ENCODE peak calls at places on chromosomes 11 and 22, in seven cellular contexts. One of them, this sample, is unnamed.

GRCh38 chr11:63745304-63746170 is 23.0 kb downstream of the ZFTA start:
- DNase-seq in AG10803: no peak
- DNase-seq in prostate gland: no peak
- DNase-seq in Panc1: no peak
- DNase-seq in body of pancreas: no peak
- DNase-seq in CD8-positive, alpha-beta T cell: no peak
- DNase-seq in pancreas: no peak
- DNase-seq in this sample: no peak

GRCh38 chr11:67507242-67507890 is 596 bp downstream of the CDK2AP2 start:
- DNase-seq in CD8-positive, alpha-beta T cell: no peak
- DNase-seq in prostate gland: peak; percentile 63
- DNase-seq in AG10803: peak; percentile 64
- DNase-seq in body of pancreas: peak; percentile 85
- DNase-seq in pancreas: no peak
- DNase-seq in Panc1: no peak
- DNase-seq in this sample: peak; percentile 31

GRCh38 chr11:123145661-123146060 is 49.4 kb downstream of the CLMP start:
- DNase-seq in CD8-positive, alpha-beta T cell: no peak
- DNase-seq in body of pancreas: peak; percentile 12
- DNase-seq in AG10803: no peak
- DNase-seq in pancreas: peak; percentile 29
- DNase-seq in Panc1: no peak
- DNase-seq in prostate gland: no peak
- DNase-seq in this sample: no peak

GRCh38 chr11:27795955-27796861 is 96.0 kb upstream of the BDNF start:
- DNase-seq in pancreas: no peak
- DNase-seq in CD8-positive, alpha-beta T cell: no peak
- DNase-seq in Panc1: no peak
- DNase-seq in prostate gland: no peak
- DNase-seq in body of pancreas: no peak
- DNase-seq in AG10803: no peak
- DNase-seq in this sample: no peak

GRCh38 chr11:76628408-76628947 is 42.1 kb downstream of the LRRC32 start:
- DNase-seq in AG10803: no peak
- DNase-seq in body of pancreas: no peak
- DNase-seq in Panc1: no peak
- DNase-seq in prostate gland: no peak
- DNase-seq in CD8-positive, alpha-beta T cell: no peak
- DNase-seq in pancreas: no peak
- DNase-seq in this sample: no peak

GRCh38 chr11:44008698-44009097 is 39.1 kb upstream of the ACCSL start:
- DNase-seq in CD8-positive, alpha-beta T cell: no peak
- DNase-seq in Panc1: no peak
- DNase-seq in prostate gland: no peak
- DNase-seq in pancreas: no peak
- DNase-seq in AG10803: no peak
- DNase-seq in body of pancreas: no peak
- DNase-seq in this sample: no peak

GRCh38 chr11:119218141-119218878 is 12.2 kb downstream of the CBL start:
- DNase-seq in AG10803: peak; percentile 91
- DNase-seq in CD8-positive, alpha-beta T cell: no peak
- DNase-seq in pancreas: no peak
- DNase-seq in Panc1: peak; percentile 94
- DNase-seq in prostate gland: no peak
- DNase-seq in body of pancreas: no peak
- DNase-seq in this sample: no peak

GRCh38 chr11:125939081-125939521 is 6.7 kb upstream of the VSIG10L2 start:
- DNase-seq in Panc1: no peak
- DNase-seq in pancreas: no peak
- DNase-seq in AG10803: no peak
- DNase-seq in prostate gland: no peak
- DNase-seq in body of pancreas: no peak
- DNase-seq in CD8-positive, alpha-beta T cell: no peak
- DNase-seq in this sample: no peak

GRCh38 chr11:69122642-69123431 is 32.9 kb upstream of the SMIM38 start:
- DNase-seq in AG10803: peak; percentile 67
- DNase-seq in Panc1: peak; percentile 64
- DNase-seq in CD8-positive, alpha-beta T cell: no peak
- DNase-seq in pancreas: peak; percentile 87
- DNase-seq in body of pancreas: peak; percentile 84
- DNase-seq in prostate gland: peak; percentile 91
- DNase-seq in this sample: no peak

GRCh38 chr11:86741489-86742435 is 58.6 kb upstream of the PRSS23 start:
- DNase-seq in body of pancreas: no peak
- DNase-seq in Panc1: peak; percentile 89
- DNase-seq in CD8-positive, alpha-beta T cell: no peak
- DNase-seq in prostate gland: no peak
- DNase-seq in AG10803: peak; percentile 77
- DNase-seq in pancreas: no peak
- DNase-seq in this sample: no peak

GRCh38 chr11:29448246-29448877 is 568.5 kb downstream of the KCNA4 start:
- DNase-seq in AG10803: peak; percentile 52
- DNase-seq in prostate gland: no peak
- DNase-seq in Panc1: no peak
- DNase-seq in body of pancreas: peak; percentile 9
- DNase-seq in pancreas: no peak
- DNase-seq in CD8-positive, alpha-beta T cell: no peak
- DNase-seq in this sample: no peak

GRCh38 chr11:121429556-121429955 is 22.6 kb upstream of the SORL1 start:
- DNase-seq in body of pancreas: no peak
- DNase-seq in Panc1: no peak
- DNase-seq in prostate gland: no peak
- DNase-seq in CD8-positive, alpha-beta T cell: no peak
- DNase-seq in AG10803: no peak
- DNase-seq in pancreas: no peak
- DNase-seq in this sample: no peak

GRCh38 chr11:121431820-121432526 is 20.1 kb upstream of the SORL1 start:
- DNase-seq in prostate gland: no peak
- DNase-seq in Panc1: no peak
- DNase-seq in pancreas: no peak
- DNase-seq in AG10803: no peak
- DNase-seq in CD8-positive, alpha-beta T cell: no peak
- DNase-seq in body of pancreas: no peak
- DNase-seq in this sample: no peak

GRCh38 chr11:121422675-121423074 is 29.4 kb upstream of the SORL1 start:
- DNase-seq in prostate gland: no peak
- DNase-seq in Panc1: no peak
- DNase-seq in AG10803: no peak
- DNase-seq in body of pancreas: no peak
- DNase-seq in CD8-positive, alpha-beta T cell: no peak
- DNase-seq in pancreas: no peak
- DNase-seq in this sample: no peak

GRCh38 chr11:121425818-121426217 is 26.3 kb upstream of the SORL1 start:
- DNase-seq in CD8-positive, alpha-beta T cell: no peak
- DNase-seq in prostate gland: no peak
- DNase-seq in Panc1: no peak
- DNase-seq in pancreas: no peak
- DNase-seq in AG10803: no peak
- DNase-seq in body of pancreas: no peak
- DNase-seq in this sample: no peak

DNA sequence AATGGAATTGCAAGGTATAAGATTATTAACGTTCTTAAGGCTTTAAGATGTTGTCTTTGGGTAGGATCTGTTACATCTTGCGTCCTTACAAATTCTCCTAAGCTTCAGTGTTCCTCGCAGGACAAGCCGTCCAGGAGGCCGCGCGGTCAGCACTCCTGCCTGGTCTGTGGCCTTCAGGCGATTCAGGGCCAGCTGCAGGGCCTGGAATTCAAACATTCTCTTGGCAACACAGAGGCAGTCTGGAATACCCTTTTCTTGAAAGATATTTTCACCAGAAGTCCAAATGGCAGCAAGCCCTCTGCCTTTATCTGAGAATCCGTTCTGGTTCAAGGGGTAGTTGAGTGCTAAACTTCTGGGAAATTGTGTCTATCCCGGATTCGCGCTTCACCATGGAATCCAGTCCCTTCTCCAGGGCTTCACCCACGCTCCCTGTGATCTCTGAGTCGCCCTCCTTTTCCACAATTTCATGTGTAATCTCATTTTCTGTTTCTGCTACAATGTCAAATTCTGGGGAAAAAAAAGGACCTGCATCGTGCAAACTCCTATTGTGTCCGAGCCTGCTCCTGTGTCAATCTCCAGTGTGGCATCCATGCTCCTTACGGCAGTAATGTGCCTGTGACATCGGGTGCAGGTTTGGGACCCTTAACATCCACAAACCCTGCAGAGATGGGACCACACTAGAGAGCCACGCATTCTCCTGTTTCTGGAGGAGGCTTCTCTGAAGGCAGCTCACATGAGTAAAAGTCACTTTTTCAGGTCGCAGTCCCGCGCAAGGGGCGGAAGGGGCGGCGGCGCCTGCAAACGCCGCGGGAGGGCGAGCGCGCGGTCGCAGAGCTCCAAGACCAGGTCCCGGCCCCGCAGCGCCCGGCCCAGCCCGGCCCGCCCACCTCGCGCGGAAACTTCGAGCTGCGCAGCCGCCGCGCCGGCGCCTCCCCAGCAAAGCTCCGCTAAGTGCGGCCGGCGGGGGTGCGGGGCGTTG is 25.3 kb upstream of the SORL1 start:
- DNase-seq in prostate gland: no peak
- DNase-seq in body of pancreas: peak; percentile 45
- DNase-seq in CD8-positive, alpha-beta T cell: no peak
- DNase-seq in pancreas: peak; percentile 15
- DNase-seq in Panc1: no peak
- DNase-seq in AG10803: no peak
- DNase-seq in this sample: peak; percentile 54
- TF ChIP-seq CTCF in prostate gland: peak; percentile 21
- TF ChIP-seq CTCF in body of pancreas: peak; percentile 15
- TF ChIP-seq CTCF in CD8-positive, alpha-beta T cell: peak; percentile 11
- TF ChIP-seq CTCF in pancreas: no peak
- TF ChIP-seq CTCF in Panc1: no peak
- TF ChIP-seq CTCF in AG10803: no peak
- TF ChIP-seq CTCF in this sample: no peak

GRCh38 chr11:20873054-20873453 is 203.7 kb downstream of the NELL1 start:
- DNase-seq in prostate gland: peak; percentile 24
- DNase-seq in AG10803: no peak
- DNase-seq in Panc1: no peak
- DNase-seq in body of pancreas: peak; percentile 16
- DNase-seq in CD8-positive, alpha-beta T cell: no peak
- DNase-seq in pancreas: peak; percentile 16
- DNase-seq in this sample: no peak
- TF ChIP-seq CTCF in prostate gland: no peak
- TF ChIP-seq CTCF in AG10803: no peak
- TF ChIP-seq CTCF in Panc1: peak; percentile 56
- TF ChIP-seq CTCF in body of pancreas: no peak
- TF ChIP-seq CTCF in CD8-positive, alpha-beta T cell: no peak
- TF ChIP-seq CTCF in pancreas: no peak
- TF ChIP-seq CTCF in this sample: no peak

GRCh38 chr11:6351782-6352181 is 31.5 kb upstream of the CAVIN3 start:
- DNase-seq in pancreas: no peak
- DNase-seq in body of pancreas: no peak
- DNase-seq in CD8-positive, alpha-beta T cell: no peak
- DNase-seq in prostate gland: no peak
- DNase-seq in AG10803: no peak
- DNase-seq in Panc1: no peak
- DNase-seq in this sample: no peak

GRCh38 chr11:6356503-6356902 is 33.8 kb upstream of the SMPD1 start:
- DNase-seq in AG10803: no peak
- DNase-seq in prostate gland: no peak
- DNase-seq in CD8-positive, alpha-beta T cell: no peak
- DNase-seq in body of pancreas: peak; percentile 42
- DNase-seq in Panc1: no peak
- DNase-seq in pancreas: no peak
- DNase-seq in this sample: no peak

GRCh38 chr11:6353367-6353987 is 33.2 kb upstream of the CAVIN3 start:
- DNase-seq in body of pancreas: peak; percentile 89
- DNase-seq in AG10803: peak; percentile 31
- DNase-seq in CD8-positive, alpha-beta T cell: peak; percentile 26
- DNase-seq in Panc1: peak; percentile 55
- DNase-seq in pancreas: peak; percentile 73
- DNase-seq in prostate gland: peak; percentile 22
- DNase-seq in this sample: peak; percentile 36

GRCh38 chr11:6357222-6357621 is 33.1 kb upstream of the SMPD1 start:
- DNase-seq in prostate gland: no peak
- DNase-seq in Panc1: no peak
- DNase-seq in CD8-positive, alpha-beta T cell: no peak
- DNase-seq in pancreas: no peak
- DNase-seq in body of pancreas: peak; percentile 35
- DNase-seq in AG10803: peak; percentile 80
- DNase-seq in this sample: no peak

DNA sequence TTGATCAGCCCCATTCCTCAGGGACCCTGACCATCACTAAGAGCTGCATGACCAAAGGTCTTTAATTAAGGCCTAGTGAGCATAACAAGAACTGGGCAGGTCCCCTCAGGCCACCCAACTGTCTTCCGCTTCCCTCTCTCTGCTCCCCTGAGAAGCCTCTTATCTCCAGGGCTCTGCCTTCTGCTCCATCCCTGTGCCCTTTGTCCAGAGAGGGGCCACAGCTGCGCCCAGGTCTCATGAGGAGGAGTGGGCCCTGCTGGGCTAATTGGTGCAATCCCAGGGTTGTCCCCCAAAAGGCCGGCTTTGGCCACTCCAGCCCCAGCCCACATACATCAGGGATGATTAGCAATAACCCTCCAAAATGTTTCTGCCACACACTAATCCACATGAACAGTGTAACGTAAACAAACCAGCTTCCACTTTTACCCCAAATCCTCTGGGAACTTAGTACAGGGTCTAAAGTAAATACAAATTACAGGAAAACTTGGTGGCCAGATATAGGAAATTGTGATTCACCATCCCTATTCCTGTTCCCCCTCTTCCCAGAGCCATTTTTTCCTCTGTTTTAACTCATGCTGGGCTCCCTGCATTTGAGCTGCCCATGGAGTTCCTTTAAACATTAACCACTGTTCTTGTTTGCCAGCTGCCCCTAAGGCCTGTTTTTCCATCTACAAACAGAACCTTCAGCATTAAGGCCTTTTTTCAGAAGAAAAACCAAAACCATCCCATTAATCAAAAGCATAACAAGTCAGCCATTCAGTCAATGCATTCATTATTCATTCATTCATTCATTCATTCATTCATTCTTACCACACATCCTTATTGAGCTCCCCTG is 34.6 kb upstream of the CAVIN3 start:
- DNase-seq in Panc1: no peak
- DNase-seq in pancreas: no peak
- DNase-seq in AG10803: no peak
- DNase-seq in body of pancreas: peak; percentile 44
- DNase-seq in CD8-positive, alpha-beta T cell: no peak
- DNase-seq in prostate gland: no peak
- DNase-seq in this sample: no peak
- TF ChIP-seq CTCF in Panc1: no peak
- TF ChIP-seq CTCF in pancreas: no peak
- TF ChIP-seq CTCF in AG10803: no peak
- TF ChIP-seq CTCF in body of pancreas: no peak
- TF ChIP-seq CTCF in CD8-positive, alpha-beta T cell: no peak
- TF ChIP-seq CTCF in prostate gland: no peak
- TF ChIP-seq CTCF in this sample: no peak

DNA sequence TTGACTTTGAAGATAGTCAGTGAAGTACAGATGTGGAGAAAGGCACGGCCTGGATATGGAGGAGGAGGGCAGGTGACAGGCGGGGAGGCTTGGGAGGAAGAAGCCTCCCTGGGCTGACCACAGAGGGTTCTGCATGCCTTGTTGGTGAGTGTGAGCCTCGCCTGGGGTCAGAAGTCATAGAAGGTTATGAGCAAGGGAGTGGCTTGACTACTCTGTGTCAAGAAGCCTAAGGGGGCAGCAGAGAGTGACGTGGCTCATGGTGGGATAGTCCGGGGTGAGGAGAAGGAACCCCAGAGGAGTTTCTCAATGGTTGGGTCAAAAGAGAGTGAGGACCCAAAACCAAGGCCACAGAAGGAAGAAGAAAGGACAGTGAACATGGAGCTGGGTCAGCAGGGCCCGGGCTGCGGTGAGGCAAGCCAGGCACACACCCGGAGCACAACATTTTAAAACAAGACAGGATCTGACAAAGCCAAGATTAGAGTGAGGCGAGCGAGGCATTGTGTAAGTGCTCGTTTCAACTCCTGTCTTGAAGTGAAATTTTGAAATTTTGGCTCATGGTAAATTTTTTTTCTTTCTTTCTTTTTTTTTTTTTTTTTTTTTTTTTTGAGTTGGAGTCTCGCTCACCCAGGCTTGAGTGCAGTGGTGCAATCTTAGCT is 31.9 kb downstream of the PDGFB start:
- DNase-seq in Panc1: peak; percentile 63
- DNase-seq in body of pancreas: no peak
- DNase-seq in prostate gland: no peak
- DNase-seq in AG10803: no peak
- DNase-seq in pancreas: peak; percentile 8
- DNase-seq in CD8-positive, alpha-beta T cell: no peak
- DNase-seq in this sample: no peak
- TF ChIP-seq CTCF in Panc1: no peak
- TF ChIP-seq CTCF in body of pancreas: no peak
- TF ChIP-seq CTCF in prostate gland: no peak
- TF ChIP-seq CTCF in AG10803: peak; percentile 1
- TF ChIP-seq CTCF in pancreas: no peak
- TF ChIP-seq CTCF in CD8-positive, alpha-beta T cell: no peak
- TF ChIP-seq CTCF in this sample: no peak